ENCODE peak calls at places on chromosomes 2 and 18, in seven cellular contexts. One of them, this sample, is unnamed.
A peak's percentile ranks its signal among the peaks of the same experiment; 100 is the strongest.

GRCh38 chr2:98607741-98608117 is 583 bp downstream of the COA5 start:
- DNase-seq in HFF-Myc: no peak
- DNase-seq in tibial artery: no peak
- DNase-seq in astrocyte of the spinal cord: peak; percentile 12
- DNase-seq in sigmoid colon: no peak
- DNase-seq in RWPE2: no peak
- DNase-seq in body of pancreas: no peak
- DNase-seq in this sample: no peak

GRCh38 chr2:209305746-209306196 is 118.1 kb upstream of the MAP2 start:
- DNase-seq in sigmoid colon: no peak
- DNase-seq in body of pancreas: peak; percentile 86
- DNase-seq in tibial artery: no peak
- DNase-seq in astrocyte of the spinal cord: no peak
- DNase-seq in HFF-Myc: no peak
- DNase-seq in RWPE2: no peak
- DNase-seq in this sample: no peak

GRCh38 chr18:59623456-59624383 is 73.5 kb downstream of the CCBE1 start:
- DNase-seq in HFF-Myc: no peak
- DNase-seq in body of pancreas: no peak
- DNase-seq in tibial artery: peak; percentile 34
- DNase-seq in RWPE2: no peak
- DNase-seq in sigmoid colon: no peak
- DNase-seq in astrocyte of the spinal cord: peak; percentile 53
- DNase-seq in this sample: no peak

GRCh38 chr2:64604929-64605550 is 48.7 kb downstream of the SERTAD2 start:
- DNase-seq in RWPE2: no peak
- DNase-seq in sigmoid colon: no peak
- DNase-seq in HFF-Myc: no peak
- DNase-seq in astrocyte of the spinal cord: peak; percentile 23
- DNase-seq in body of pancreas: no peak
- DNase-seq in tibial artery: no peak
- DNase-seq in this sample: peak; percentile 53

GRCh38 chr18:74013955-74014354 is 133.7 kb downstream of the FBXO15 start:
- DNase-seq in body of pancreas: peak; percentile 37
- DNase-seq in tibial artery: no peak
- DNase-seq in RWPE2: no peak
- DNase-seq in astrocyte of the spinal cord: peak; percentile 87
- DNase-seq in HFF-Myc: peak; percentile 32
- DNase-seq in sigmoid colon: no peak
- DNase-seq in this sample: no peak

GRCh38 chr2:85668009-85668856 is at the start of gene SFTPB:
- DNase-seq in body of pancreas: no peak
- DNase-seq in RWPE2: no peak
- DNase-seq in sigmoid colon: peak; percentile 46
- DNase-seq in astrocyte of the spinal cord: peak; percentile 20
- DNase-seq in tibial artery: no peak
- DNase-seq in HFF-Myc: no peak
- DNase-seq in this sample: no peak

GRCh38 chr18:62898359-62898758 is 183.0 kb downstream of the PHLPP1 start:
- DNase-seq in body of pancreas: no peak
- DNase-seq in HFF-Myc: no peak
- DNase-seq in tibial artery: no peak
- DNase-seq in sigmoid colon: no peak
- DNase-seq in astrocyte of the spinal cord: no peak
- DNase-seq in RWPE2: no peak
- DNase-seq in this sample: no peak

GRCh38 chr2:207296265-207296948 is 130.7 kb upstream of the KLF7 start:
- DNase-seq in tibial artery: no peak
- DNase-seq in body of pancreas: no peak
- DNase-seq in sigmoid colon: no peak
- DNase-seq in HFF-Myc: no peak
- DNase-seq in astrocyte of the spinal cord: no peak
- DNase-seq in RWPE2: no peak
- DNase-seq in this sample: no peak

GRCh38 chr2:174038472-174038871 is 73.3 kb upstream of the SP3 start:
- DNase-seq in RWPE2: no peak
- DNase-seq in HFF-Myc: no peak
- DNase-seq in sigmoid colon: no peak
- DNase-seq in tibial artery: no peak
- DNase-seq in body of pancreas: no peak
- DNase-seq in astrocyte of the spinal cord: no peak
- DNase-seq in this sample: no peak

GRCh38 chr18:33854827-33855139 is 276.8 kb downstream of the ASXL3 start:
- DNase-seq in RWPE2: no peak
- DNase-seq in sigmoid colon: no peak
- DNase-seq in body of pancreas: no peak
- DNase-seq in tibial artery: no peak
- DNase-seq in HFF-Myc: no peak
- DNase-seq in astrocyte of the spinal cord: no peak
- DNase-seq in this sample: no peak

GRCh38 chr2:187581125-187581896 is 27.1 kb upstream of the TFPI start:
- DNase-seq in RWPE2: no peak
- DNase-seq in sigmoid colon: no peak
- DNase-seq in tibial artery: no peak
- DNase-seq in body of pancreas: peak; percentile 36
- DNase-seq in HFF-Myc: peak; percentile 15
- DNase-seq in astrocyte of the spinal cord: peak; percentile 65
- DNase-seq in this sample: no peak

GRCh38 chr2:9004338-9005204 is 1.1 kb upstream of the MBOAT2 start:
- DNase-seq in HFF-Myc: no peak
- DNase-seq in body of pancreas: no peak
- DNase-seq in RWPE2: no peak
- DNase-seq in astrocyte of the spinal cord: peak; percentile 30
- DNase-seq in tibial artery: no peak
- DNase-seq in sigmoid colon: no peak
- DNase-seq in this sample: no peak

GRCh38 chr2:232809349-232810124 is 33.2 kb upstream of the KCNJ13 start:
- DNase-seq in RWPE2: no peak
- DNase-seq in astrocyte of the spinal cord: no peak
- DNase-seq in tibial artery: no peak
- DNase-seq in sigmoid colon: no peak
- DNase-seq in body of pancreas: no peak
- DNase-seq in HFF-Myc: no peak
- DNase-seq in this sample: no peak

GRCh38 chr18:45384137-45384998 is 230.9 kb upstream of the SLC14A2 start:
- DNase-seq in RWPE2: no peak
- DNase-seq in astrocyte of the spinal cord: peak; percentile 57
- DNase-seq in HFF-Myc: peak; percentile 31
- DNase-seq in tibial artery: peak; percentile 35
- DNase-seq in sigmoid colon: no peak
- DNase-seq in body of pancreas: peak; percentile 73
- DNase-seq in this sample: peak; percentile 59

GRCh38 chr18:39966275-39966674 is 1988.8 kb upstream of the PIK3C3 start:
- DNase-seq in sigmoid colon: no peak
- DNase-seq in body of pancreas: no peak
- DNase-seq in astrocyte of the spinal cord: no peak
- DNase-seq in HFF-Myc: no peak
- DNase-seq in tibial artery: no peak
- DNase-seq in RWPE2: no peak
- DNase-seq in this sample: no peak

GRCh38 chr2:240648650-240649275 is 23.5 kb downstream of the GPR35 start:
- DNase-seq in astrocyte of the spinal cord: no peak
- DNase-seq in sigmoid colon: peak; percentile 59
- DNase-seq in tibial artery: no peak
- DNase-seq in HFF-Myc: no peak
- DNase-seq in RWPE2: no peak
- DNase-seq in body of pancreas: no peak
- DNase-seq in this sample: no peak

GRCh38 chr2:101697794-101698418 is 399 bp downstream of the MAP4K4 start:
- DNase-seq in astrocyte of the spinal cord: no peak
- DNase-seq in sigmoid colon: no peak
- DNase-seq in body of pancreas: no peak
- DNase-seq in tibial artery: no peak
- DNase-seq in HFF-Myc: no peak
- DNase-seq in RWPE2: no peak
- DNase-seq in this sample: peak; percentile 21

GRCh38 chr18:45328271-45328670 is 287.0 kb upstream of the SLC14A2 start:
- DNase-seq in body of pancreas: no peak
- DNase-seq in astrocyte of the spinal cord: no peak
- DNase-seq in RWPE2: no peak
- DNase-seq in sigmoid colon: no peak
- DNase-seq in tibial artery: no peak
- DNase-seq in HFF-Myc: no peak
- DNase-seq in this sample: no peak

GRCh38 chr2:59886758-59887157 is 666.7 kb downstream of the BCL11A start:
- DNase-seq in RWPE2: no peak
- DNase-seq in HFF-Myc: no peak
- DNase-seq in sigmoid colon: no peak
- DNase-seq in body of pancreas: no peak
- DNase-seq in tibial artery: no peak
- DNase-seq in astrocyte of the spinal cord: no peak
- DNase-seq in this sample: no peak

GRCh38 chr2:219571311-219572236 is at the start of gene OBSL1:
- DNase-seq in tibial artery: peak; percentile 55
- DNase-seq in sigmoid colon: peak; percentile 83
- DNase-seq in RWPE2: peak; percentile 70
- DNase-seq in astrocyte of the spinal cord: peak; percentile 73
- DNase-seq in body of pancreas: peak; percentile 93
- DNase-seq in HFF-Myc: peak; percentile 22
- DNase-seq in this sample: peak; percentile 96

GRCh38 chr2:17813742-17814458 is 2.4 kb upstream of the MSGN1 start:
- DNase-seq in body of pancreas: peak; percentile 16
- DNase-seq in sigmoid colon: no peak
- DNase-seq in RWPE2: no peak
- DNase-seq in astrocyte of the spinal cord: peak; percentile 22
- DNase-seq in HFF-Myc: no peak
- DNase-seq in tibial artery: no peak
- DNase-seq in this sample: no peak

GRCh38 chr2:196590286-196590685 is 49.2 kb upstream of the CCDC150 start:
- DNase-seq in RWPE2: no peak
- DNase-seq in body of pancreas: no peak
- DNase-seq in tibial artery: no peak
- DNase-seq in HFF-Myc: no peak
- DNase-seq in sigmoid colon: no peak
- DNase-seq in astrocyte of the spinal cord: peak; percentile 37
- DNase-seq in this sample: no peak

GRCh38 chr18:46213295-46213694 is 109.1 kb downstream of the HAUS1 start:
- DNase-seq in HFF-Myc: no peak
- DNase-seq in tibial artery: no peak
- DNase-seq in sigmoid colon: no peak
- DNase-seq in astrocyte of the spinal cord: no peak
- DNase-seq in RWPE2: no peak
- DNase-seq in body of pancreas: no peak
- DNase-seq in this sample: no peak

GRCh38 chr2:196851068-196851467 is 41.9 kb upstream of the C2orf66 start:
- DNase-seq in RWPE2: no peak
- DNase-seq in tibial artery: no peak
- DNase-seq in astrocyte of the spinal cord: no peak
- DNase-seq in sigmoid colon: no peak
- DNase-seq in HFF-Myc: no peak
- DNase-seq in body of pancreas: no peak
- DNase-seq in this sample: no peak

GRCh38 chr18:60053747-60054304 is 154.0 kb downstream of the PMAIP1 start:
- DNase-seq in body of pancreas: no peak
- DNase-seq in astrocyte of the spinal cord: peak; percentile 93
- DNase-seq in RWPE2: peak; percentile 88
- DNase-seq in HFF-Myc: peak; percentile 89
- DNase-seq in tibial artery: no peak
- DNase-seq in sigmoid colon: no peak
- DNase-seq in this sample: no peak

GRCh38 chr2:176464886-176465564 is 195.8 kb downstream of the MTX2 start:
- DNase-seq in RWPE2: no peak
- DNase-seq in tibial artery: no peak
- DNase-seq in astrocyte of the spinal cord: no peak
- DNase-seq in body of pancreas: no peak
- DNase-seq in HFF-Myc: no peak
- DNase-seq in sigmoid colon: no peak
- DNase-seq in this sample: no peak

DNA sequence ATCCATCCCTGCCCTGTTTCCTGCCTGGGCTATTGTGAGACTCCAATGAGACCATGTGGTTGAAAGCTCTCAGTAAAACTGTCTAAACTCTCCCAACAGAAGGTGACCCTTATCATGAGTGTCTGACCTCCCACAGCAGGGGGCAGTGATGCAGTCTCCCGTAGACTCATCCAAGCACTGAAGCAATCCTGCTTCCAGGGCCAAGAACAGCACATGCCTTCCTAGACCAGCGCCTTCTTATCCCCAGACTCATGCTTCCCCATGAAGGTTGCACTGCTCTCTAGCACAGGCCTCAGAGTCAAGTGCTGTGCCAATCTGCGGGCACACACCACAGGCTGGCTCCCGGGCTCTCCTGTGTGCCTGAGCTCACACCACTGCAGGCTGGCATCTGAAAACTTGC is 112.3 kb downstream of the TNS1 start:
- DNase-seq in HFF-Myc: no peak
- DNase-seq in astrocyte of the spinal cord: peak; percentile 96
- DNase-seq in tibial artery: peak; percentile 87
- DNase-seq in sigmoid colon: peak; percentile 90
- DNase-seq in RWPE2: no peak
- DNase-seq in body of pancreas: peak; percentile 50
- DNase-seq in this sample: no peak
- TF ChIP-seq CTCF in HFF-Myc: no peak
- TF ChIP-seq CTCF in astrocyte of the spinal cord: peak; percentile 18
- TF ChIP-seq CTCF in tibial artery: peak; percentile 34
- TF ChIP-seq CTCF in sigmoid colon: no peak
- TF ChIP-seq CTCF in RWPE2: peak; percentile 27
- TF ChIP-seq CTCF in body of pancreas: no peak
- TF ChIP-seq CTCF in this sample: no peak

GRCh38 chr18:10757349-10757748 is 231.5 kb downstream of the NAPG start:
- DNase-seq in HFF-Myc: no peak
- DNase-seq in sigmoid colon: no peak
- DNase-seq in RWPE2: no peak
- DNase-seq in astrocyte of the spinal cord: no peak
- DNase-seq in body of pancreas: no peak
- DNase-seq in tibial artery: no peak
- DNase-seq in this sample: no peak
- TF ChIP-seq CTCF in HFF-Myc: no peak
- TF ChIP-seq CTCF in sigmoid colon: no peak
- TF ChIP-seq CTCF in RWPE2: no peak
- TF ChIP-seq CTCF in astrocyte of the spinal cord: no peak
- TF ChIP-seq CTCF in body of pancreas: no peak
- TF ChIP-seq CTCF in tibial artery: no peak
- TF ChIP-seq CTCF in this sample: no peak

DNA sequence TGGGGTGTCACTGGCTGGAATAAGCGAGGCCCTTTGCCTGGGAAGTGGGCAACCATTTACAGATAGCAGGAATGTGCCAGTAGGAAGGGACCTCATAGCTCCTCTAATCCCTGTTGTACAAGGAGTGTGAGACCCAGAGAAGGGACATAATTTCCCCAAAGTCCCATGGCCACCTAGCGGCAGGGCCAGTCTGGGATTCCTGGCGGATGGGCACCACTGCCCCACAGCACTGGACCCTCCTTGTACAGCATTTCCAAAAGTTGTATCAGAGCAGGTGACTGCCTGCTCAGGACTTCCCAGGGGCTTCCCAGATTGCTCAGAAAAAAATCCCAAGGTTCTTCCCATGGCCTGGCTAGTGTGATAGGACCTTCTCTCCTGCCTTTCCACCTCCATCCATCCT is 185.8 kb downstream of the GLI2 start:
- DNase-seq in tibial artery: no peak
- DNase-seq in sigmoid colon: no peak
- DNase-seq in body of pancreas: no peak
- DNase-seq in HFF-Myc: no peak
- DNase-seq in RWPE2: no peak
- DNase-seq in astrocyte of the spinal cord: no peak
- DNase-seq in this sample: no peak
- TF ChIP-seq CTCF in tibial artery: no peak
- TF ChIP-seq CTCF in sigmoid colon: no peak
- TF ChIP-seq CTCF in body of pancreas: no peak
- TF ChIP-seq CTCF in HFF-Myc: no peak
- TF ChIP-seq CTCF in RWPE2: no peak
- TF ChIP-seq CTCF in astrocyte of the spinal cord: no peak
- TF ChIP-seq CTCF in this sample: no peak

GRCh38 chr18:50982802-50983179 is 15.0 kb downstream of the ELAC1 start:
- DNase-seq in RWPE2: no peak
- DNase-seq in tibial artery: no peak
- DNase-seq in HFF-Myc: no peak
- DNase-seq in sigmoid colon: no peak
- DNase-seq in body of pancreas: no peak
- DNase-seq in astrocyte of the spinal cord: peak; percentile 25
- DNase-seq in this sample: no peak
- TF ChIP-seq CTCF in RWPE2: no peak
- TF ChIP-seq CTCF in tibial artery: no peak
- TF ChIP-seq CTCF in HFF-Myc: peak; percentile 16
- TF ChIP-seq CTCF in sigmoid colon: no peak
- TF ChIP-seq CTCF in body of pancreas: no peak
- TF ChIP-seq CTCF in astrocyte of the spinal cord: no peak
- TF ChIP-seq CTCF in this sample: no peak